ENCODE peak calls at places on chromosome 10, in eight cellular contexts. One of them, this sample, is unnamed.
A peak's percentile ranks its signal among the peaks of the same experiment; 100 is the strongest.

GRCh38 chr10:100859204-100859763 is 53.5 kb upstream of the SLF2 start:
- DNase-seq in NCI-H2107: no peak
- DNase-seq in lower leg skin: no peak
- DNase-seq in fibroblast of the aortic adventitia: no peak
- DNase-seq in activated CD4-positive, alpha-beta memory T cell treated with anti-CD3 and anti-CD28 coated beads, Interleukin-2, amount 10 ng/mL, durations not matched to agents 7 days and 5 days: no peak
- DNase-seq in endothelial cell of umbilical vein: no peak
- DNase-seq in GDM1: no peak
- DNase-seq in activated CD4-positive, alpha-beta T cell treated with anti-CD3 and anti-CD28 coated beads for 24 hours: no peak
- DNase-seq in this sample: no peak

GRCh38 chr10:33129987-33130386 is 172.0 kb upstream of the ITGB1 start:
- DNase-seq in NCI-H2107: no peak
- DNase-seq in lower leg skin: no peak
- DNase-seq in GDM1: no peak
- DNase-seq in activated CD4-positive, alpha-beta memory T cell treated with anti-CD3 and anti-CD28 coated beads, Interleukin-2, amount 10 ng/mL, durations not matched to agents 7 days and 5 days: no peak
- DNase-seq in activated CD4-positive, alpha-beta T cell treated with anti-CD3 and anti-CD28 coated beads for 24 hours: no peak
- DNase-seq in endothelial cell of umbilical vein: no peak
- DNase-seq in fibroblast of the aortic adventitia: peak; percentile 77
- DNase-seq in this sample: peak; percentile 38

GRCh38 chr10:30688456-30688855 is 58.9 kb upstream of the LYZL2 start:
- DNase-seq in activated CD4-positive, alpha-beta memory T cell treated with anti-CD3 and anti-CD28 coated beads, Interleukin-2, amount 10 ng/mL, durations not matched to agents 7 days and 5 days: no peak
- DNase-seq in GDM1: no peak
- DNase-seq in lower leg skin: no peak
- DNase-seq in endothelial cell of umbilical vein: no peak
- DNase-seq in fibroblast of the aortic adventitia: no peak
- DNase-seq in activated CD4-positive, alpha-beta T cell treated with anti-CD3 and anti-CD28 coated beads for 24 hours: no peak
- DNase-seq in NCI-H2107: no peak
- DNase-seq in this sample: no peak

GRCh38 chr10:100364735-100365391 is 17.8 kb downstream of the SCD start:
- DNase-seq in endothelial cell of umbilical vein: peak; percentile 95
- DNase-seq in NCI-H2107: peak; percentile 17
- DNase-seq in GDM1: no peak
- DNase-seq in activated CD4-positive, alpha-beta T cell treated with anti-CD3 and anti-CD28 coated beads for 24 hours: no peak
- DNase-seq in activated CD4-positive, alpha-beta memory T cell treated with anti-CD3 and anti-CD28 coated beads, Interleukin-2, amount 10 ng/mL, durations not matched to agents 7 days and 5 days: no peak
- DNase-seq in fibroblast of the aortic adventitia: peak; percentile 84
- DNase-seq in lower leg skin: peak; percentile 83
- DNase-seq in this sample: no peak

GRCh38 chr10:101293007-101293723 is 60.8 kb upstream of the BTRC start:
- DNase-seq in activated CD4-positive, alpha-beta T cell treated with anti-CD3 and anti-CD28 coated beads for 24 hours: no peak
- DNase-seq in lower leg skin: no peak
- DNase-seq in fibroblast of the aortic adventitia: no peak
- DNase-seq in NCI-H2107: no peak
- DNase-seq in endothelial cell of umbilical vein: no peak
- DNase-seq in GDM1: no peak
- DNase-seq in activated CD4-positive, alpha-beta memory T cell treated with anti-CD3 and anti-CD28 coated beads, Interleukin-2, amount 10 ng/mL, durations not matched to agents 7 days and 5 days: no peak
- DNase-seq in this sample: no peak

GRCh38 chr10:101649530-101650085 is 45.4 kb downstream of the FBXW4 start:
- DNase-seq in GDM1: no peak
- DNase-seq in activated CD4-positive, alpha-beta memory T cell treated with anti-CD3 and anti-CD28 coated beads, Interleukin-2, amount 10 ng/mL, durations not matched to agents 7 days and 5 days: no peak
- DNase-seq in lower leg skin: no peak
- DNase-seq in NCI-H2107: no peak
- DNase-seq in fibroblast of the aortic adventitia: no peak
- DNase-seq in endothelial cell of umbilical vein: no peak
- DNase-seq in activated CD4-positive, alpha-beta T cell treated with anti-CD3 and anti-CD28 coated beads for 24 hours: no peak
- DNase-seq in this sample: no peak

GRCh38 chr10:93703841-93704240 is 1.4 kb upstream of the FRA10AC1 start:
- DNase-seq in fibroblast of the aortic adventitia: no peak
- DNase-seq in NCI-H2107: no peak
- DNase-seq in lower leg skin: no peak
- DNase-seq in endothelial cell of umbilical vein: no peak
- DNase-seq in activated CD4-positive, alpha-beta memory T cell treated with anti-CD3 and anti-CD28 coated beads, Interleukin-2, amount 10 ng/mL, durations not matched to agents 7 days and 5 days: no peak
- DNase-seq in activated CD4-positive, alpha-beta T cell treated with anti-CD3 and anti-CD28 coated beads for 24 hours: no peak
- DNase-seq in GDM1: no peak
- DNase-seq in this sample: no peak

GRCh38 chr10:113907166-113907565 is 52.7 kb downstream of the NHLRC2 start:
- DNase-seq in lower leg skin: no peak
- DNase-seq in endothelial cell of umbilical vein: no peak
- DNase-seq in GDM1: no peak
- DNase-seq in activated CD4-positive, alpha-beta memory T cell treated with anti-CD3 and anti-CD28 coated beads, Interleukin-2, amount 10 ng/mL, durations not matched to agents 7 days and 5 days: no peak
- DNase-seq in fibroblast of the aortic adventitia: no peak
- DNase-seq in activated CD4-positive, alpha-beta T cell treated with anti-CD3 and anti-CD28 coated beads for 24 hours: no peak
- DNase-seq in NCI-H2107: no peak
- DNase-seq in this sample: no peak

GRCh38 chr10:18020523-18020922 is 68.8 kb downstream of the SLC39A12 start:
- DNase-seq in activated CD4-positive, alpha-beta memory T cell treated with anti-CD3 and anti-CD28 coated beads, Interleukin-2, amount 10 ng/mL, durations not matched to agents 7 days and 5 days: no peak
- DNase-seq in fibroblast of the aortic adventitia: no peak
- DNase-seq in lower leg skin: no peak
- DNase-seq in NCI-H2107: no peak
- DNase-seq in endothelial cell of umbilical vein: no peak
- DNase-seq in activated CD4-positive, alpha-beta T cell treated with anti-CD3 and anti-CD28 coated beads for 24 hours: no peak
- DNase-seq in GDM1: no peak
- DNase-seq in this sample: no peak

GRCh38 chr10:22740180-22740579 is 25.8 kb upstream of the PIP4K2A start:
- DNase-seq in GDM1: no peak
- DNase-seq in fibroblast of the aortic adventitia: peak; percentile 19
- DNase-seq in NCI-H2107: no peak
- DNase-seq in lower leg skin: no peak
- DNase-seq in endothelial cell of umbilical vein: no peak
- DNase-seq in activated CD4-positive, alpha-beta T cell treated with anti-CD3 and anti-CD28 coated beads for 24 hours: no peak
- DNase-seq in activated CD4-positive, alpha-beta memory T cell treated with anti-CD3 and anti-CD28 coated beads, Interleukin-2, amount 10 ng/mL, durations not matched to agents 7 days and 5 days: no peak
- DNase-seq in this sample: no peak

GRCh38 chr10:11265486-11265885 is 247.8 kb downstream of the CELF2 start:
- DNase-seq in lower leg skin: no peak
- DNase-seq in endothelial cell of umbilical vein: no peak
- DNase-seq in activated CD4-positive, alpha-beta T cell treated with anti-CD3 and anti-CD28 coated beads for 24 hours: no peak
- DNase-seq in activated CD4-positive, alpha-beta memory T cell treated with anti-CD3 and anti-CD28 coated beads, Interleukin-2, amount 10 ng/mL, durations not matched to agents 7 days and 5 days: no peak
- DNase-seq in GDM1: no peak
- DNase-seq in fibroblast of the aortic adventitia: no peak
- DNase-seq in NCI-H2107: no peak
- DNase-seq in this sample: no peak

GRCh38 chr10:98235876-98236275 is 32.1 kb downstream of the LOXL4 start:
- DNase-seq in NCI-H2107: no peak
- DNase-seq in lower leg skin: no peak
- DNase-seq in fibroblast of the aortic adventitia: peak; percentile 68
- DNase-seq in activated CD4-positive, alpha-beta T cell treated with anti-CD3 and anti-CD28 coated beads for 24 hours: no peak
- DNase-seq in GDM1: no peak
- DNase-seq in activated CD4-positive, alpha-beta memory T cell treated with anti-CD3 and anti-CD28 coated beads, Interleukin-2, amount 10 ng/mL, durations not matched to agents 7 days and 5 days: no peak
- DNase-seq in endothelial cell of umbilical vein: no peak
- DNase-seq in this sample: no peak

GRCh38 chr10:91705948-91706670 is 73.2 kb upstream of the PPP1R3C start:
- DNase-seq in activated CD4-positive, alpha-beta memory T cell treated with anti-CD3 and anti-CD28 coated beads, Interleukin-2, amount 10 ng/mL, durations not matched to agents 7 days and 5 days: no peak
- DNase-seq in fibroblast of the aortic adventitia: no peak
- DNase-seq in activated CD4-positive, alpha-beta T cell treated with anti-CD3 and anti-CD28 coated beads for 24 hours: no peak
- DNase-seq in GDM1: no peak
- DNase-seq in lower leg skin: no peak
- DNase-seq in NCI-H2107: no peak
- DNase-seq in endothelial cell of umbilical vein: no peak
- DNase-seq in this sample: no peak

GRCh38 chr10:77418211-77418640 is 219.4 kb downstream of the KCNMA1 start:
- DNase-seq in lower leg skin: no peak
- DNase-seq in activated CD4-positive, alpha-beta T cell treated with anti-CD3 and anti-CD28 coated beads for 24 hours: no peak
- DNase-seq in NCI-H2107: no peak
- DNase-seq in GDM1: no peak
- DNase-seq in activated CD4-positive, alpha-beta memory T cell treated with anti-CD3 and anti-CD28 coated beads, Interleukin-2, amount 10 ng/mL, durations not matched to agents 7 days and 5 days: no peak
- DNase-seq in endothelial cell of umbilical vein: no peak
- DNase-seq in fibroblast of the aortic adventitia: peak; percentile 51
- DNase-seq in this sample: no peak

GRCh38 chr10:70758757-70759514 is 26.2 kb downstream of the TBATA start:
- DNase-seq in activated CD4-positive, alpha-beta T cell treated with anti-CD3 and anti-CD28 coated beads for 24 hours: peak; percentile 64
- DNase-seq in GDM1: peak; percentile 51
- DNase-seq in fibroblast of the aortic adventitia: peak; percentile 85
- DNase-seq in lower leg skin: peak; percentile 68
- DNase-seq in endothelial cell of umbilical vein: peak; percentile 52
- DNase-seq in activated CD4-positive, alpha-beta memory T cell treated with anti-CD3 and anti-CD28 coated beads, Interleukin-2, amount 10 ng/mL, durations not matched to agents 7 days and 5 days: peak; percentile 69
- DNase-seq in NCI-H2107: peak; percentile 73
- DNase-seq in this sample: peak; percentile 84

GRCh38 chr10:118926441-118926840 is 103.1 kb upstream of the NANOS1 start:
- DNase-seq in GDM1: no peak
- DNase-seq in fibroblast of the aortic adventitia: no peak
- DNase-seq in endothelial cell of umbilical vein: no peak
- DNase-seq in activated CD4-positive, alpha-beta memory T cell treated with anti-CD3 and anti-CD28 coated beads, Interleukin-2, amount 10 ng/mL, durations not matched to agents 7 days and 5 days: no peak
- DNase-seq in activated CD4-positive, alpha-beta T cell treated with anti-CD3 and anti-CD28 coated beads for 24 hours: no peak
- DNase-seq in NCI-H2107: no peak
- DNase-seq in lower leg skin: no peak
- DNase-seq in this sample: no peak

GRCh38 chr10:110815354-110816004 is 56.2 kb upstream of the PDCD4 start:
- DNase-seq in activated CD4-positive, alpha-beta T cell treated with anti-CD3 and anti-CD28 coated beads for 24 hours: no peak
- DNase-seq in endothelial cell of umbilical vein: no peak
- DNase-seq in GDM1: no peak
- DNase-seq in activated CD4-positive, alpha-beta memory T cell treated with anti-CD3 and anti-CD28 coated beads, Interleukin-2, amount 10 ng/mL, durations not matched to agents 7 days and 5 days: no peak
- DNase-seq in lower leg skin: no peak
- DNase-seq in fibroblast of the aortic adventitia: no peak
- DNase-seq in NCI-H2107: no peak
- DNase-seq in this sample: no peak

GRCh38 chr10:25142465-25142864 is 32.3 kb upstream of the GPR158 start:
- DNase-seq in endothelial cell of umbilical vein: no peak
- DNase-seq in fibroblast of the aortic adventitia: no peak
- DNase-seq in GDM1: no peak
- DNase-seq in activated CD4-positive, alpha-beta memory T cell treated with anti-CD3 and anti-CD28 coated beads, Interleukin-2, amount 10 ng/mL, durations not matched to agents 7 days and 5 days: no peak
- DNase-seq in activated CD4-positive, alpha-beta T cell treated with anti-CD3 and anti-CD28 coated beads for 24 hours: no peak
- DNase-seq in NCI-H2107: no peak
- DNase-seq in lower leg skin: no peak
- DNase-seq in this sample: no peak

This sample was measured in activated CD8-positive, alpha-beta memory T cell treated with anti-CD3 and anti-CD28 coated beads, Interleukin-2, amount 50 U/mL, for 48 hours.